ENCODE peak calls at places on chromosomes 5 and 9, in nine cellular contexts. One of them, this sample, is unnamed.

GRCh38 chr5:104793031-104793430 is 1230.4 kb upstream of the NUDT12 start:
- DNase-seq in HCT116: no peak
- DNase-seq in heart left ventricle: no peak
- DNase-seq in IMR-90: no peak
- DNase-seq in sigmoid colon: no peak
- DNase-seq in body of pancreas: no peak
- DNase-seq in breast epithelium: no peak
- DNase-seq in lower leg skin: no peak
- DNase-seq in adrenal gland: no peak
- DNase-seq in this sample: no peak

GRCh38 chr5:103461223-103461622 is 101.4 kb downstream of the NUDT12 start:
- DNase-seq in body of pancreas: no peak
- DNase-seq in sigmoid colon: no peak
- DNase-seq in adrenal gland: no peak
- DNase-seq in HCT116: peak
- DNase-seq in breast epithelium: no peak
- DNase-seq in IMR-90: peak
- DNase-seq in lower leg skin: no peak
- DNase-seq in heart left ventricle: no peak
- DNase-seq in this sample: no peak

GRCh38 chr5:75055727-75056144 is 3.4 kb upstream of the GCNT4 start:
- DNase-seq in body of pancreas: no peak
- DNase-seq in heart left ventricle: no peak
- DNase-seq in lower leg skin: no peak
- DNase-seq in IMR-90: peak
- DNase-seq in breast epithelium: no peak
- DNase-seq in adrenal gland: no peak
- DNase-seq in HCT116: no peak
- DNase-seq in sigmoid colon: no peak
- DNase-seq in this sample: peak

GRCh38 chr5:983568-983967 is 25.0 kb upstream of the NKD2 start:
- DNase-seq in HCT116: no peak
- DNase-seq in IMR-90: no peak
- DNase-seq in body of pancreas: no peak
- DNase-seq in heart left ventricle: no peak
- DNase-seq in adrenal gland: no peak
- DNase-seq in lower leg skin: no peak
- DNase-seq in breast epithelium: no peak
- DNase-seq in sigmoid colon: no peak
- DNase-seq in this sample: no peak

GRCh38 chr9:78212868-78213267 is 23.0 kb upstream of the CEP78 start:
- DNase-seq in body of pancreas: no peak
- DNase-seq in heart left ventricle: no peak
- DNase-seq in sigmoid colon: no peak
- DNase-seq in adrenal gland: no peak
- DNase-seq in HCT116: no peak
- DNase-seq in lower leg skin: no peak
- DNase-seq in IMR-90: no peak
- DNase-seq in breast epithelium: no peak
- DNase-seq in this sample: no peak

GRCh38 chr5:86665984-86666760 is 48.4 kb downstream of the COX7C start:
- DNase-seq in sigmoid colon: no peak
- DNase-seq in heart left ventricle: no peak
- DNase-seq in breast epithelium: no peak
- DNase-seq in lower leg skin: no peak
- DNase-seq in adrenal gland: no peak
- DNase-seq in IMR-90: no peak
- DNase-seq in body of pancreas: peak
- DNase-seq in HCT116: no peak
- DNase-seq in this sample: no peak

GRCh38 chr5:16812448-16812847 is 123.6 kb downstream of the MYO10 start:
- DNase-seq in heart left ventricle: no peak
- DNase-seq in breast epithelium: no peak
- DNase-seq in body of pancreas: no peak
- DNase-seq in HCT116: no peak
- DNase-seq in lower leg skin: no peak
- DNase-seq in sigmoid colon: no peak
- DNase-seq in adrenal gland: no peak
- DNase-seq in IMR-90: peak
- DNase-seq in this sample: no peak

GRCh38 chr5:50415912-50416311 is 25.2 kb downstream of the EMB start:
- DNase-seq in HCT116: no peak
- DNase-seq in adrenal gland: no peak
- DNase-seq in breast epithelium: no peak
- DNase-seq in body of pancreas: no peak
- DNase-seq in IMR-90: no peak
- DNase-seq in heart left ventricle: no peak
- DNase-seq in lower leg skin: no peak
- DNase-seq in sigmoid colon: no peak
- DNase-seq in this sample: no peak

GRCh38 chr5:176429972-176430371 is 13.6 kb upstream of the CLTB start:
- DNase-seq in adrenal gland: no peak
- DNase-seq in lower leg skin: peak
- DNase-seq in heart left ventricle: no peak
- DNase-seq in breast epithelium: no peak
- DNase-seq in body of pancreas: no peak
- DNase-seq in sigmoid colon: no peak
- DNase-seq in HCT116: no peak
- DNase-seq in IMR-90: no peak
- DNase-seq in this sample: no peak

GRCh38 chr9:99269429-99269828 is 47.3 kb downstream of the SEC61B start:
- DNase-seq in sigmoid colon: no peak
- DNase-seq in lower leg skin: no peak
- DNase-seq in body of pancreas: no peak
- DNase-seq in IMR-90: peak
- DNase-seq in breast epithelium: no peak
- DNase-seq in heart left ventricle: no peak
- DNase-seq in adrenal gland: no peak
- DNase-seq in HCT116: no peak
- DNase-seq in this sample: no peak

GRCh38 chr5:150700600-150701377 is at the start of gene RBM22:
- DNase-seq in sigmoid colon: peak
- DNase-seq in body of pancreas: peak
- DNase-seq in lower leg skin: peak
- DNase-seq in adrenal gland: peak
- DNase-seq in IMR-90: peak
- DNase-seq in heart left ventricle: peak
- DNase-seq in HCT116: peak
- DNase-seq in breast epithelium: peak
- DNase-seq in this sample: peak
- TF ChIP-seq POLR2A in sigmoid colon: peak
- TF ChIP-seq POLR2A in body of pancreas: peak
- TF ChIP-seq POLR2A in lower leg skin: no peak
- TF ChIP-seq POLR2A in adrenal gland: peak
- TF ChIP-seq POLR2A in IMR-90: peak
- TF ChIP-seq POLR2A in heart left ventricle: no peak
- TF ChIP-seq POLR2A in HCT116: peak
- TF ChIP-seq POLR2A in breast epithelium: peak
- TF ChIP-seq POLR2A in this sample: peak

GRCh38 chr5:149456597-149457392 is 77.7 kb upstream of the IL17B start:
- DNase-seq in HCT116: no peak
- DNase-seq in breast epithelium: no peak
- DNase-seq in heart left ventricle: no peak
- DNase-seq in IMR-90: no peak
- DNase-seq in lower leg skin: no peak
- DNase-seq in sigmoid colon: no peak
- DNase-seq in body of pancreas: no peak
- DNase-seq in adrenal gland: peak
- DNase-seq in this sample: no peak
- TF ChIP-seq POLR2A in HCT116: no peak
- TF ChIP-seq POLR2A in breast epithelium: no peak
- TF ChIP-seq POLR2A in heart left ventricle: no peak
- TF ChIP-seq POLR2A in IMR-90: no peak
- TF ChIP-seq POLR2A in lower leg skin: no peak
- TF ChIP-seq POLR2A in sigmoid colon: no peak
- TF ChIP-seq POLR2A in body of pancreas: no peak
- TF ChIP-seq POLR2A in adrenal gland: peak
- TF ChIP-seq POLR2A in this sample: no peak

DNA sequence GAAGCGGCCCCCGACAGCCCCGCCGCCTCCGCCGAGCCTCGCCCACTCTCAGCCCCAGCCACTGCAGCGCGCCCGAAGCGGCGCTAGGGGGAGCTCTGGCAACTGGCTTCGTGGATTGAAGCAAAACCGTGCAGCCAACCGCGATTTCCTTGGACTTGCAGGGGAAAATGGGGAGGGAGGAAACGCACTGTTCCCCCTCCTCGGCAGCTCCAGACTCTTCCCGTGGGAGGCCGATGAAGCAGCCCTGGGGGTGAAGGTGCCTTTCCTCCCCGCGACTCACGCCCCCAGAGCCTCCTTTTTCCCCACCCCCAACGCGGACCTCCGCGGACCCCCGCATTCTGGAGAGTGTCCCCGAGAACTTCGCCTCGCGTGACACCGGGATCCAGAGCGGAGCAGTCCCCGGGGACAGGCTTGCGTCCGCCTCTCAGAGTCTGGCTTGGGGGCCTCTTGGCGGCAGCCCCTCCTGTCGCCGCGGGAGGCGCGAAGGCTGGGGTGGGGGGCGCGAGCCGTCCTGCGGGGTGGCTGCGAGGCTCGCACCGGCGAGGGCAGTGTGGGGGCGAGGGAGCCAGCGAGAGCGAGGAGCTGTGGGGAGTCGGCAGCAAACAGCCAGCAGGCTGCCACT is 3.8 kb downstream of the IER5L start:
- DNase-seq in breast epithelium: peak
- DNase-seq in IMR-90: peak
- DNase-seq in adrenal gland: peak
- DNase-seq in body of pancreas: peak
- DNase-seq in heart left ventricle: peak
- DNase-seq in lower leg skin: peak
- DNase-seq in sigmoid colon: peak
- DNase-seq in HCT116: peak
- DNase-seq in this sample: no peak
- TF ChIP-seq POLR2A in breast epithelium: no peak
- TF ChIP-seq POLR2A in IMR-90: peak
- TF ChIP-seq POLR2A in adrenal gland: peak
- TF ChIP-seq POLR2A in body of pancreas: no peak
- TF ChIP-seq POLR2A in heart left ventricle: no peak
- TF ChIP-seq POLR2A in lower leg skin: no peak
- TF ChIP-seq POLR2A in sigmoid colon: peak
- TF ChIP-seq POLR2A in HCT116: no peak
- TF ChIP-seq POLR2A in this sample: no peak

GRCh38 chr9:89318123-89319014 is at the start of gene SECISBP2:
- DNase-seq in sigmoid colon: peak
- DNase-seq in adrenal gland: peak
- DNase-seq in IMR-90: peak
- DNase-seq in heart left ventricle: peak
- DNase-seq in breast epithelium: peak
- DNase-seq in lower leg skin: peak
- DNase-seq in body of pancreas: peak
- DNase-seq in HCT116: peak
- DNase-seq in this sample: peak

GRCh38 chr9:89314955-89315354 is 3.3 kb upstream of the SECISBP2 start:
- DNase-seq in breast epithelium: no peak
- DNase-seq in heart left ventricle: no peak
- DNase-seq in IMR-90: no peak
- DNase-seq in body of pancreas: no peak
- DNase-seq in adrenal gland: no peak
- DNase-seq in lower leg skin: no peak
- DNase-seq in sigmoid colon: no peak
- DNase-seq in HCT116: no peak
- DNase-seq in this sample: no peak

GRCh38 chr9:89315482-89315881 is 2.8 kb upstream of the SECISBP2 start:
- DNase-seq in heart left ventricle: no peak
- DNase-seq in lower leg skin: no peak
- DNase-seq in HCT116: no peak
- DNase-seq in IMR-90: no peak
- DNase-seq in breast epithelium: no peak
- DNase-seq in adrenal gland: no peak
- DNase-seq in sigmoid colon: no peak
- DNase-seq in body of pancreas: no peak
- DNase-seq in this sample: no peak

GRCh38 chr9:89319015-89319905 is 960 bp downstream of the SECISBP2 start:
- DNase-seq in heart left ventricle: no peak
- DNase-seq in adrenal gland: no peak
- DNase-seq in HCT116: no peak
- DNase-seq in IMR-90: no peak
- DNase-seq in body of pancreas: no peak
- DNase-seq in sigmoid colon: no peak
- DNase-seq in lower leg skin: no peak
- DNase-seq in breast epithelium: no peak
- DNase-seq in this sample: no peak

DNA sequence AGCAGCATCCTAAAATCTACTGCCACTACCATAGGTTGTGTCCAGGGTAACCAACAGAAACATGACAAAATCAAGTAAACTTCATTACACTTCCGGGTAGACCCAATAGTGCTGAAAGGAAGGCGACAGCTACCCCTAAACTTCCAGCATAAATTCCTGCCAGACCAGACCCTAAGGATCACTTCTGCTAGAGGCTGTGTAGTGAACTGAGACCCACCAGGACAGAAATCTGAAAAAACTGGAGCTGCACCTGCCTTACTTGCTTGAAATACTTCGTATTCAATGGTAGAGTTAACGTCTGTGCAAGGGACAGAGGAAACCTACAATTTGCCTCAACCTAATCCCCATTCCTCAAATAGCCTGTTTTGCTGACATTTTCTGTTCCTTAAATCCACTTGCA is 1.0 kb upstream of the SECISBP2 start:
- DNase-seq in adrenal gland: no peak
- DNase-seq in HCT116: no peak
- DNase-seq in body of pancreas: no peak
- DNase-seq in IMR-90: no peak
- DNase-seq in sigmoid colon: no peak
- DNase-seq in breast epithelium: no peak
- DNase-seq in lower leg skin: no peak
- DNase-seq in heart left ventricle: no peak
- DNase-seq in this sample: no peak
- TF ChIP-seq POLR2A in adrenal gland: no peak
- TF ChIP-seq POLR2A in HCT116: no peak
- TF ChIP-seq POLR2A in body of pancreas: no peak
- TF ChIP-seq POLR2A in IMR-90: no peak
- TF ChIP-seq POLR2A in sigmoid colon: no peak
- TF ChIP-seq POLR2A in breast epithelium: no peak
- TF ChIP-seq POLR2A in lower leg skin: no peak
- TF ChIP-seq POLR2A in heart left ventricle: no peak
- TF ChIP-seq POLR2A in this sample: peak

This sample was measured in H1.